ENCODE peak calls at places on chromosomes 11 and 22, in seven cellular contexts. M is H9, T is IMR-90, H is neuronal stem cell, E is mesendoderm, Z is H1, X is trophoblast cell. L is an unnamed sample.

GRCh38 chr11:63871962-63872832 is 33.3 kb downstream of the MARK2 start:
- DNase-seq in X (peak; percentile 98), H (no peak), Z (no peak), M (peak; percentile 69), E (peak; percentile 94), T (peak; percentile 93), L (peak; percentile 98)

GRCh38 chr11:65578667-65579066 is 2.8 kb downstream of the EHBP1L1 start:
- DNase-seq in T (no peak), X (no peak), M (no peak), E (no peak), Z (no peak), H (no peak), L (no peak)

GRCh38 chr11:723120-723883 is 17.3 kb downstream of the EPS8L2 start:
- DNase-seq in T (peak; percentile 68), Z (no peak), X (peak; percentile 59), M (peak; percentile 38), H (no peak), E (no peak), L (peak; percentile 64)

GRCh38 chr11:121895919-121896318 is 220.1 kb downstream of the BLID start:
- DNase-seq in Z (no peak), H (no peak), E (no peak), X (peak; percentile 48), M (no peak), T (peak; percentile 61), L (peak; percentile 37)

GRCh38 chr11:105636496-105636895 is 26.6 kb downstream of the GRIA4 start:
- DNase-seq in E (no peak), X (no peak), M (no peak), H (no peak), Z (no peak), T (no peak), L (no peak)

GRCh38 chr22:38793721-38794466 is at the start of gene DNAL4:
- DNase-seq in Z (peak; percentile 89), H (peak; percentile 97), X (peak; percentile 99), M (peak; percentile 95), T (peak; percentile 98), E (peak; percentile 99), L (peak; percentile 98)

GRCh38 chr11:69257838-69258658 is 35.9 kb upstream of the MYEOV start:
- DNase-seq in Z (no peak), H (no peak), T (no peak), E (peak; percentile 26), X (no peak), M (peak; percentile 55), L (no peak)

GRCh38 chr22:34645375-34645774 is 420.6 kb upstream of the ISX start:
- DNase-seq in M (peak; percentile 69), E (peak; percentile 68), Z (peak; percentile 48), X (no peak), H (no peak), T (no peak), L (no peak)

GRCh38 chr11:61963016-61963281 is 4.5 kb downstream of the FTH1 start:
- DNase-seq in M (no peak), Z (no peak), T (peak; percentile 54), X (peak; percentile 82), H (no peak), E (peak; percentile 55), L (peak; percentile 67)

GRCh38 chr22:29150701-29151100 is 55.0 kb upstream of the EMID1 start:
- DNase-seq in E (no peak), H (no peak), X (no peak), Z (no peak), T (no peak), M (no peak), L (no peak)

GRCh38 chr11:76605338-76606074 is 65.0 kb downstream of the LRRC32 start:
- DNase-seq in X (no peak), Z (no peak), M (no peak), T (no peak), E (no peak), H (no peak), L (no peak)

GRCh38 chr11:69909561-69910518 is 90.6 kb upstream of the FGF3 start:
- DNase-seq in M (no peak), E (no peak), Z (peak; percentile 77), X (peak; percentile 17), H (no peak), T (no peak), L (no peak)

GRCh38 chr11:63737718-63738117 is 30.9 kb downstream of the ZFTA start:
- DNase-seq in E (no peak), T (no peak), X (no peak), Z (no peak), H (no peak), M (no peak), L (no peak)

GRCh38 chr11:2651826-2652237 is 48.0 kb downstream of the KCNQ1OT1 start:
- DNase-seq in Z (no peak), X (peak; percentile 25), H (no peak), T (no peak), M (no peak), E (no peak), L (no peak)

GRCh38 chr11:12448131-12448939 is 71.0 kb downstream of the PARVA start:
- DNase-seq in H (no peak), E (no peak), M (no peak), T (no peak), X (peak; percentile 19), Z (no peak), L (no peak)

GRCh38 chr11:69115586-69116560 is 39.9 kb upstream of the SMIM38 start:
- DNase-seq in X (no peak), Z (no peak), H (no peak), T (no peak), M (no peak), E (no peak), L (no peak)

GRCh38 chr22:29275819-29276565 is 7.9 kb downstream of the EWSR1 start:
- DNase-seq in X (no peak), T (no peak), M (no peak), Z (no peak), E (no peak), H (no peak), L (no peak)

GRCh38 chr11:14783788-14784187 is 108.2 kb downstream of the CYP2R1 start:
- DNase-seq in H (no peak), M (no peak), T (no peak), E (no peak), X (no peak), Z (no peak), L (no peak)

GRCh38 chr22:46958649-46959048 is 196.2 kb downstream of the TBC1D22A start:
- DNase-seq in M (no peak), T (no peak), E (no peak), Z (no peak), X (no peak), H (no peak), L (no peak)

GRCh38 chr22:23542933-23543332 is 37.2 kb downstream of the IGLL1 start:
- DNase-seq in M (no peak), Z (no peak), X (peak; percentile 31), E (peak; percentile 36), T (peak; percentile 49), H (no peak), L (peak; percentile 56)

DNA sequence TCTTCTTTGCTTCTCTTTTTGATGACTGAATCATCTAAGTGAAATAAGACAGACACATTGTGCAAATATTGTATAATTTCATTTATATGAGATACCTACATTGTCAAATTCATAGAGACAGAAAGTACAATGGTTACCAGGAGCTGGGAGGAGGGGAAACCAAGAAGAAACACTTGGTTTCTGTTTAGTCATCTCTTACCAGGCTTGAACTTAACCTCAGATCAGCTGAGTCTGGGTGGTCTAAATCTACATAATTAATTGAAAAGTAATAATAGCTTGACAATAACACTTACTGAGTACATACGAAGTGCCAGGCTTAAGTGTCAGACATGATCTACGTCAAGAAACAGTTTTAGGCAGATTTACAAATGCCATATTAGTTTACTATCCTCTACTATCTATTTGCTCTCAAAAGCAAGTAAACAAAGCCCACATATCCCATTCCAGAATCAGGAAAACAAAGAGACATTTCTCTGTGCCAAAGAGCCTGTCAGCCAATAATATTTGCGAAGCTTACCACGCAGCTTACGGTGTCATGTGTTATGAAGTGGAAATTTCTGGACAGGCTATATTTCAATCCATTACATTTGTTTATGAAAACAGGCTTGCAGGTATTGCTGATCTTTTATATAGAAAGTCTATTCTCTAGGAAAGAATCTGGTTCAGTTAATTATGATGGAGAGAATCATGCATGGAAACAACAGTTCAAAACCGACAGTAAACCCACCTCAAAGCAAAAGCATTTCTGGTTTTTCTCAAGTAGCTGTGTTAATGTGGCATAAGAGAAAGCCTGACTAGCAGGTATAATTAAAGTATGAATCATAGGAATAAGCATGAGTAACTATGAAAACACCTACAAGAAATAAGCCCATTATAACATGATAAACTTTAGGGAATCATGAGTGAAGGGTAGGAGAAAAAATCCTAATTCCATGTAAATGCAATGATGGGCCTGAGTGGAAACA is 2.7 kb upstream of the ARHGAP42 start:
- DNase-seq in H (no peak), M (no peak), X (peak; percentile 42), Z (no peak), T (no peak), E (no peak), L (no peak)
- H3K4me2 ChIP-seq in H (no peak overlapping the region), M (no peak overlapping the region), X (no peak overlapping the region), Z (no peak overlapping the region), T (no peak overlapping the region), E (no peak overlapping the region), L (no peak overlapping the region)

GRCh38 chr22:49450521-49450920 is 377.2 kb downstream of the BRD1 start:
- DNase-seq in M (peak; percentile 61), Z (no peak), T (no peak), H (no peak), X (peak; percentile 37), E (peak; percentile 92), L (no peak)
- H2BK120ac ChIP-seq in M (no peak overlapping the region), Z (no peak overlapping the region), T (no peak overlapping the region), H (no peak overlapping the region), X (peak overlapping the region; percentile 6), E (no peak overlapping the region), L (no peak overlapping the region)

GRCh38 chr11:47720651-47721050 is 5.5 kb upstream of the AGBL2 start:
- DNase-seq in Z (peak; percentile 14), E (no peak), T (no peak), M (no peak), X (no peak), H (no peak), L (no peak)
- H2AK5ac ChIP-seq in Z (no peak overlapping the region), E (no peak overlapping the region), T (no peak overlapping the region), M (no peak overlapping the region), X (no peak overlapping the region), H (no peak overlapping the region), L (no peak overlapping the region)

GRCh38 chr11:45332486-45332934 is 46.4 kb upstream of the SYT13 start:
- DNase-seq in M (peak; percentile 51), Z (peak; percentile 68), E (peak; percentile 50), T (peak; percentile 19), X (peak; percentile 55), H (peak; percentile 51), L (peak; percentile 61)

GRCh38 chr11:45333506-45333971 is 47.4 kb upstream of the SYT13 start:
- DNase-seq in E (peak; percentile 78), X (no peak), T (peak; percentile 65), H (no peak), M (peak; percentile 68), Z (peak; percentile 55), L (peak; percentile 98)

GRCh38 chr11:45331839-45332485 is 45.8 kb upstream of the SYT13 start:
- DNase-seq in H (no peak), Z (no peak), M (no peak), E (no peak), T (no peak), X (no peak), L (no peak)

GRCh38 chr11:45334410-45334809 is 48.3 kb upstream of the SYT13 start:
- DNase-seq in H (no peak), Z (no peak), X (no peak), M (no peak), E (no peak), T (no peak), L (no peak)

DNA sequence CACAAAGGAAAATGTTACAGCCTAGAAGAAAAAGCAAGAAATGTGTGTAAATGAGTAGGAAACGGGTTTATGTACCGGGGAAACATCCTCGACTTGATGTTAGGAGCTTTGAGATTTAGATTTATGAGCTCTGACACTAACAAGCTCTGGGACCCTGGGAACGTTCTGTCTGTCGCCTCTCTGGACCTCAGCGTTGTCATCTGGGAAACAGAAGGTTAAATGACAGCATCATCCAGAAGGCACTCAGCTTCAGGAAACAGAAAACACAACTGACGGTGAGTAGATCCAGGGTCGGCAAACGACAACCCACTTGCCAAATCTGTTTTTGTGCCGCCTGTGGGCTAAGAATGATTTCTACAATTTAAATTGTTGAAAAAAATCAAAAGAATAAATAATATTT is 46.9 kb upstream of the SYT13 start:
- DNase-seq in E (no peak), Z (no peak), X (no peak), T (no peak), H (no peak), M (no peak), L (peak; percentile 80)
- H3K4me2 ChIP-seq in E (no peak overlapping the region), Z (no peak overlapping the region), X (no peak overlapping the region), T (peak overlapping the region; percentile 90), H (no peak overlapping the region), M (no peak overlapping the region), L (no peak overlapping the region)

L was measured in mesenchymal stem cell.